ENCODE peak calls at places on chromosomes 3 and 15, in five cellular contexts. One of them, this sample, is unnamed.

GRCh38 chr15:80489030-80489594 is 84.9 kb downstream of the ARNT2 start:
- DNase-seq in B cell: no peak
- DNase-seq in tibial nerve: no peak
- DNase-seq in body of pancreas: no peak
- DNase-seq in cardiac fibroblast: peak
- DNase-seq in this sample: no peak

GRCh38 chr3:132530624-132531023 is 66.4 kb upstream of the ACKR4 start:
- DNase-seq in tibial nerve: no peak
- DNase-seq in body of pancreas: no peak
- DNase-seq in B cell: no peak
- DNase-seq in cardiac fibroblast: no peak
- DNase-seq in this sample: no peak

GRCh38 chr3:109973733-109974132 is 636.4 kb upstream of the DPPA4 start:
- DNase-seq in body of pancreas: no peak
- DNase-seq in cardiac fibroblast: peak
- DNase-seq in B cell: no peak
- DNase-seq in tibial nerve: no peak
- DNase-seq in this sample: no peak

GRCh38 chr15:59746777-59747176 is 57.7 kb upstream of the BNIP2 start:
- DNase-seq in B cell: peak
- DNase-seq in cardiac fibroblast: no peak
- DNase-seq in tibial nerve: no peak
- DNase-seq in body of pancreas: no peak
- DNase-seq in this sample: no peak

GRCh38 chr15:84859143-84859542 is 25.3 kb upstream of the SLC28A1 start:
- DNase-seq in body of pancreas: peak
- DNase-seq in cardiac fibroblast: no peak
- DNase-seq in tibial nerve: no peak
- DNase-seq in B cell: no peak
- DNase-seq in this sample: no peak

GRCh38 chr15:36742696-36743095 is 163.3 kb downstream of the CDIN1 start:
- DNase-seq in body of pancreas: no peak
- DNase-seq in tibial nerve: no peak
- DNase-seq in B cell: no peak
- DNase-seq in cardiac fibroblast: no peak
- DNase-seq in this sample: no peak

GRCh38 chr3:52237659-52238172 is 1.2 kb downstream of the TWF2 start:
- DNase-seq in body of pancreas: peak
- DNase-seq in tibial nerve: peak
- DNase-seq in B cell: no peak
- DNase-seq in cardiac fibroblast: peak
- DNase-seq in this sample: no peak

GRCh38 chr15:80153900-80154299 is 1.1 kb downstream of the FAH start:
- DNase-seq in tibial nerve: no peak
- DNase-seq in B cell: no peak
- DNase-seq in body of pancreas: no peak
- DNase-seq in cardiac fibroblast: no peak
- DNase-seq in this sample: no peak

GRCh38 chr3:17432237-17432636 is 310.2 kb downstream of the TBC1D5 start:
- DNase-seq in body of pancreas: no peak
- DNase-seq in B cell: no peak
- DNase-seq in cardiac fibroblast: peak
- DNase-seq in tibial nerve: no peak
- DNase-seq in this sample: no peak

GRCh38 chr3:123843668-123844067 is 40.5 kb downstream of the MYLK start:
- DNase-seq in body of pancreas: no peak
- DNase-seq in cardiac fibroblast: peak
- DNase-seq in B cell: no peak
- DNase-seq in tibial nerve: no peak
- DNase-seq in this sample: no peak

GRCh38 chr15:73482184-73482583 is 39.2 kb downstream of the REC114 start:
- DNase-seq in body of pancreas: no peak
- DNase-seq in cardiac fibroblast: no peak
- DNase-seq in tibial nerve: no peak
- DNase-seq in B cell: no peak
- DNase-seq in this sample: no peak

GRCh38 chr15:47523669-47524068 is 193.6 kb upstream of the SEMA6D start:
- DNase-seq in tibial nerve: no peak
- DNase-seq in cardiac fibroblast: peak
- DNase-seq in B cell: no peak
- DNase-seq in body of pancreas: no peak
- DNase-seq in this sample: no peak

GRCh38 chr3:23834082-23834870 is 28.5 kb downstream of the UBE2E1 start:
- DNase-seq in B cell: no peak
- DNase-seq in tibial nerve: no peak
- DNase-seq in body of pancreas: no peak
- DNase-seq in cardiac fibroblast: peak
- DNase-seq in this sample: no peak

GRCh38 chr15:31254431-31255175 is 72.0 kb upstream of the KLF13 start:
- DNase-seq in B cell: no peak
- DNase-seq in tibial nerve: peak
- DNase-seq in body of pancreas: no peak
- DNase-seq in cardiac fibroblast: peak
- DNase-seq in this sample: no peak

GRCh38 chr3:78899846-78900245 is 868.0 kb downstream of the ROBO1 start:
- DNase-seq in cardiac fibroblast: no peak
- DNase-seq in B cell: no peak
- DNase-seq in tibial nerve: no peak
- DNase-seq in body of pancreas: no peak
- DNase-seq in this sample: no peak

GRCh38 chr3:141499965-141500364 is 13.1 kb downstream of the RASA2 start:
- DNase-seq in tibial nerve: no peak
- DNase-seq in B cell: no peak
- DNase-seq in body of pancreas: no peak
- DNase-seq in cardiac fibroblast: no peak
- DNase-seq in this sample: no peak
- TF ChIP-seq CTCF in tibial nerve: no peak
- TF ChIP-seq CTCF in B cell: no peak
- TF ChIP-seq CTCF in body of pancreas: no peak
- TF ChIP-seq CTCF in cardiac fibroblast: no peak
- TF ChIP-seq CTCF in this sample: no peak

DNA sequence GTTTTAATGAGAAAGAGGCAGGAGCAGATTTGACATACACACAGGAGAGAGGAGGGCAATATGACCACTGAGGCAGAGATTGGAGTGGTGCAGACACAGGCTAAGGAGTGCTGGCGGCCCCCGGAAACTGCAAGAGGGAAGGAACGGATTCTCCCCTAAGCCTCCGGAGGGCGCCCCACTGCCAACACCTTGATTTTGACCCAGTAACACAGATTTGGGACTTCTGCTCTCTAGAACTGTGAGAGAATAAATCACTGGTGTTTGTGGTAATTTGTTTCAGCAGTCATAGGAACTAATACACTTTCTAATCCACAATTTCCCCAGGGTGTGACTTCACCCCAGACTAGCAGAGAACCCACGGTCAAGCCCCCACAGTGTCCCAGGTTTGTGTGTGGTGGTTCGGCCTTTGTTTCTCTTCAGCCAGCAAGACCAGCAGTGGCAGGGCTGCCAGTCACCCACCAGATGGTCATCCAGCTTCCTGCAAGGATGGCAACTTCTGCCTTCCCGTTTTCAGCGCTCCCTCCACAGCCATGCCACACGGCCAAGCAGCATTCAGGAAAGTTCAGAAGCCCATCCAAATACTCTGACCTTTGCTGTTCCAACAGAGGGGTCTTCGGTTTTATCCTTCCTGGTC is 23.6 kb upstream of the TSPAN3 start:
- DNase-seq in body of pancreas: no peak
- DNase-seq in B cell: no peak
- DNase-seq in tibial nerve: no peak
- DNase-seq in cardiac fibroblast: no peak
- DNase-seq in this sample: no peak
- TF ChIP-seq CTCF in body of pancreas: no peak
- TF ChIP-seq CTCF in B cell: peak
- TF ChIP-seq CTCF in tibial nerve: no peak
- TF ChIP-seq CTCF in cardiac fibroblast: peak
- TF ChIP-seq CTCF in this sample: no peak

GRCh38 chr3:126982522-126983175 is at the start of gene PLXNA1:
- DNase-seq in tibial nerve: peak
- DNase-seq in B cell: peak
- DNase-seq in cardiac fibroblast: peak
- DNase-seq in body of pancreas: peak
- DNase-seq in this sample: peak
- TF ChIP-seq CTCF in tibial nerve: peak
- TF ChIP-seq CTCF in B cell: peak
- TF ChIP-seq CTCF in cardiac fibroblast: peak
- TF ChIP-seq CTCF in body of pancreas: peak
- TF ChIP-seq CTCF in this sample: peak

GRCh38 chr15:39921274-39921638 is 1.2 kb upstream of the GPR176 start:
- DNase-seq in B cell: no peak
- DNase-seq in tibial nerve: no peak
- DNase-seq in body of pancreas: no peak
- DNase-seq in cardiac fibroblast: no peak
- DNase-seq in this sample: no peak

GRCh38 chr15:39920510-39921273 is 626 bp upstream of the GPR176 start:
- DNase-seq in cardiac fibroblast: peak
- DNase-seq in tibial nerve: peak
- DNase-seq in B cell: peak
- DNase-seq in body of pancreas: peak
- DNase-seq in this sample: peak

GRCh38 chr15:39919396-39919739 is 698 bp downstream of the GPR176 start:
- DNase-seq in B cell: no peak
- DNase-seq in body of pancreas: no peak
- DNase-seq in cardiac fibroblast: no peak
- DNase-seq in tibial nerve: no peak
- DNase-seq in this sample: no peak

GRCh38 chr15:39918688-39919385 is 1.2 kb downstream of the GPR176 start:
- DNase-seq in body of pancreas: no peak
- DNase-seq in B cell: no peak
- DNase-seq in cardiac fibroblast: peak
- DNase-seq in tibial nerve: no peak
- DNase-seq in this sample: no peak

GRCh38 chr15:39919740-39920509 is at the start of gene GPR176:
- DNase-seq in B cell: peak
- DNase-seq in tibial nerve: peak
- DNase-seq in body of pancreas: peak
- DNase-seq in cardiac fibroblast: peak
- DNase-seq in this sample: peak
- TF ChIP-seq CTCF in B cell: no peak
- TF ChIP-seq CTCF in tibial nerve: no peak
- TF ChIP-seq CTCF in body of pancreas: no peak
- TF ChIP-seq CTCF in cardiac fibroblast: peak
- TF ChIP-seq CTCF in this sample: no peak

DNA sequence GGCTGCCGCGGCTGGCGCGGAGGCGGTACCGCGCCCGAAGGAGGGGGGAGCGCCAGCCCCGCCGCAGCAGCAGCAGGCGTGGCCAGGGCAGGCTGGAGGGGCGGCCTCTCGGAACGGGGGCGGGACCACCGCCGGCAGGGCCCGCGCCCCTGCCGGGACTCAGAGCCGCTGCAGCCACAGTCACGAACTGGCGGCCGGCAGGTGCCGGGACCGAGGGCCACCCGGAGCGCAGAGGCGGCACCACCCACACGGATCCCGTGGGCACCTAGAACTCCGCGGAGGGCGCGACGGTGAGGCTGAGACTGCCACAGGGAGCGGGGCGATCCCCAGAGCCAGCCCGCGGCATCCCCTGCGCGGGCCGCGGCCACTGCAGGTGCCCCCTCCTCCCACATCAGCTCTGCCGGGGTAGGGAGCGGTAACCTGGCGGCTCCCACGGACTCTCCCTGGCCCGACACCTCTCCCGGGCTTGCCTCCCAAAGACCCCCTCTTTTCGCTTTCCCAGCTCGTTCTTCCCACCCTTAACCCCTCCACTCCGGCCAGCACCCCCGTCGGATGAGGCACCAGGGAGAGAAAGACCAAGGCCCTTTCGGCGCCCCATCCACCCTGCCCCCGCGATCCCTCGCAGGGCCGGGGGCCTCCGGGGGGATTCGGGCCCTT is at the start of gene VWA5B2:
- DNase-seq in tibial nerve: no peak
- DNase-seq in B cell: peak
- DNase-seq in body of pancreas: peak
- DNase-seq in cardiac fibroblast: peak
- DNase-seq in this sample: peak
- TF ChIP-seq CTCF in tibial nerve: peak
- TF ChIP-seq CTCF in B cell: peak
- TF ChIP-seq CTCF in body of pancreas: no peak
- TF ChIP-seq CTCF in cardiac fibroblast: no peak
- TF ChIP-seq CTCF in this sample: peak